ENCODE peak calls at places on chromosomes 6 and 20, in four cellular contexts. One of them, this sample, is unnamed. For H3K36me3, the result is how much of the 10 kb centered on the place peaks cover.

GRCh38 chr6:24522090-24522820 is 27.5 kb downstream of the ALDH5A1 start:
- DNase-seq in osteoblast: no peak
- DNase-seq in RWPE2: no peak
- DNase-seq in fibroblast of lung: no peak
- DNase-seq in this sample: no peak

GRCh38 chr6:101465871-101466270 is 72.4 kb downstream of the GRIK2 start:
- DNase-seq in fibroblast of lung: no peak
- DNase-seq in RWPE2: no peak
- DNase-seq in osteoblast: no peak
- DNase-seq in this sample: no peak

GRCh38 chr6:15077006-15077405 is 168.9 kb upstream of the JARID2 start:
- DNase-seq in RWPE2: no peak
- DNase-seq in fibroblast of lung: no peak
- DNase-seq in osteoblast: peak
- DNase-seq in this sample: no peak

GRCh38 chr6:85449818-85450577 is at the start of gene NT5E:
- DNase-seq in RWPE2: peak
- DNase-seq in fibroblast of lung: peak
- DNase-seq in osteoblast: peak
- DNase-seq in this sample: peak

GRCh38 chr6:122839477-122839876 is 50.4 kb downstream of the SMPDL3A start:
- DNase-seq in osteoblast: peak
- DNase-seq in fibroblast of lung: peak
- DNase-seq in RWPE2: no peak
- DNase-seq in this sample: peak

GRCh38 chr6:121620002-121620740 is 184.7 kb downstream of the GJA1 start:
- DNase-seq in osteoblast: no peak
- DNase-seq in fibroblast of lung: no peak
- DNase-seq in RWPE2: no peak
- DNase-seq in this sample: no peak

GRCh38 chr6:17869010-17869752 is 118.3 kb downstream of the KIF13A start:
- DNase-seq in RWPE2: no peak
- DNase-seq in fibroblast of lung: no peak
- DNase-seq in osteoblast: no peak
- DNase-seq in this sample: no peak

GRCh38 chr6:56573624-56574023 is 69.1 kb downstream of the DST start:
- DNase-seq in osteoblast: no peak
- DNase-seq in fibroblast of lung: peak
- DNase-seq in RWPE2: no peak
- DNase-seq in this sample: no peak

GRCh38 chr6:139881728-139882211 is 507.3 kb upstream of the CITED2 start:
- DNase-seq in fibroblast of lung: peak
- DNase-seq in RWPE2: no peak
- DNase-seq in osteoblast: no peak
- DNase-seq in this sample: no peak

GRCh38 chr6:47083586-47084047 is 41.5 kb upstream of the ADGRF1 start:
- DNase-seq in osteoblast: peak
- DNase-seq in fibroblast of lung: peak
- DNase-seq in RWPE2: no peak
- DNase-seq in this sample: no peak

GRCh38 chr6:92756912-92757311 is 662.4 kb downstream of the EPHA7 start:
- DNase-seq in RWPE2: no peak
- DNase-seq in osteoblast: no peak
- DNase-seq in fibroblast of lung: peak
- DNase-seq in this sample: no peak

GRCh38 chr6:17638212-17638611 is 38.1 kb downstream of the FAM8A1 start:
- DNase-seq in osteoblast: no peak
- DNase-seq in RWPE2: no peak
- DNase-seq in fibroblast of lung: peak
- DNase-seq in this sample: no peak

GRCh38 chr6:75711173-75711572 is 37.9 kb upstream of the MYO6 start:
- DNase-seq in osteoblast: no peak
- DNase-seq in RWPE2: no peak
- DNase-seq in fibroblast of lung: no peak
- DNase-seq in this sample: no peak

GRCh38 chr6:56749632-56750151 is 107.0 kb upstream of the DST start:
- DNase-seq in RWPE2: no peak
- DNase-seq in fibroblast of lung: peak
- DNase-seq in osteoblast: no peak
- DNase-seq in this sample: no peak

GRCh38 chr20:38073307-38074010 is 39.9 kb downstream of the RPRD1B start:
- DNase-seq in osteoblast: peak
- DNase-seq in RWPE2: no peak
- DNase-seq in fibroblast of lung: peak
- DNase-seq in this sample: no peak

GRCh38 chr20:36483919-36484808 is 57.2 kb upstream of the MYL9 start:
- DNase-seq in RWPE2: no peak
- DNase-seq in osteoblast: peak
- DNase-seq in fibroblast of lung: no peak
- DNase-seq in this sample: no peak

GRCh38 chr6:151025076-151025475 is 159.6 kb downstream of the MTHFD1L start:
- DNase-seq in RWPE2: no peak
- DNase-seq in fibroblast of lung: no peak
- DNase-seq in osteoblast: no peak
- DNase-seq in this sample: no peak

GRCh38 chr6:63923139-63923739 is 287.6 kb downstream of the PHF3 start:
- DNase-seq in osteoblast: peak
- DNase-seq in fibroblast of lung: peak
- DNase-seq in RWPE2: no peak
- DNase-seq in this sample: peak

GRCh38 chr20:45611054-45611453 is 18.5 kb upstream of the WFDC10A start:
- DNase-seq in fibroblast of lung: peak
- DNase-seq in RWPE2: peak
- DNase-seq in osteoblast: peak
- DNase-seq in this sample: no peak

GRCh38 chr6:48613221-48613949 is 502.4 kb upstream of the PTCHD4 start:
- DNase-seq in osteoblast: no peak
- DNase-seq in fibroblast of lung: peak
- DNase-seq in RWPE2: no peak
- DNase-seq in this sample: no peak

GRCh38 chr20:63337786-63338420 is 23.2 kb downstream of the CHRNA4 start:
- DNase-seq in RWPE2: no peak
- DNase-seq in osteoblast: peak
- DNase-seq in fibroblast of lung: no peak
- DNase-seq in this sample: no peak

DNA sequence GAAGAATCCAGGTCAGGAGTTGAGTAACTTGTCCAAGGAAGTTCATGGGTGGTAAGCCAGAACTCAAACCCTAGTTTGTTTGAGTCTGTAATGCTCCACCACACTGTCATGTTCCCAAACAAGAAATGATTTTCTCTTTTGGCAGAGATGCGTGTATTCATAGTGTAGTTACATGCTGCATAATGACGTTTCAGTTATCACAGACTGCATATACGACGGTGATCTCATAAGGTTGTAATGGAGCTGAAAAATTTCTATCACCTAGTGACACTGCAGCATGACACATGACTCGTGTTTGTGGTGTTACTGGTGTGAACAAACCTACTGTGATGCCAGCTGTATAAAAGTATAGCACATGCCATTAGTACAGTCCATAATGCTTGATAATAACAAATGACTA is 102.6 kb downstream of the TULP4 start:
- DNase-seq in RWPE2: no peak
- DNase-seq in fibroblast of lung: peak
- DNase-seq in osteoblast: peak
- DNase-seq in this sample: no peak
- H3K36me3 ChIP-seq in RWPE2: under half
- H3K36me3 ChIP-seq in fibroblast of lung: under half
- H3K36me3 ChIP-seq in osteoblast: under half
- H3K36me3 ChIP-seq in this sample: under half

DNA sequence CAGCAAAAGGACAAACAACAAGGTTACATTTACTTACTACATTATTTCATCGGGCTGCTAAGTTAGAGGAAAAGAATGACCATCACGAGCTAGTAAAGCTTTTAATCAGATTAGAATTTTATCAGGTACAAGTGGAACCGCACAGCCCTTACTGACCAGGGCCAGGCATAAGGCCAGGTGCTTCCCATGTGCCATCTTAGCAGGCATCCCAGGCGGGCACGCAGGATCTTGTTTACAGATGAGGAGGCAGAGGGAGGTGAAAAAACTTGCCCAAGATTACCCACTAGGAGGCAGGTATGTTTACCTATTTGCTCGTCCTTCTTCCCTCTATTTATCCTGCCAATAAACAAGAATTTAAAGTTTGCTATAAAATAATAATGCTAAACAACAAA is 10.7 kb downstream of the EZR start:
- DNase-seq in osteoblast: no peak
- DNase-seq in RWPE2: no peak
- DNase-seq in fibroblast of lung: no peak
- DNase-seq in this sample: no peak
- H3K36me3 ChIP-seq in osteoblast: under half
- H3K36me3 ChIP-seq in RWPE2: half or more
- H3K36me3 ChIP-seq in fibroblast of lung: under half
- H3K36me3 ChIP-seq in this sample: under half

GRCh38 chr20:24634855-24635254 is 165.4 kb downstream of the SYNDIG1 start:
- DNase-seq in fibroblast of lung: peak
- DNase-seq in RWPE2: no peak
- DNase-seq in osteoblast: peak
- DNase-seq in this sample: no peak
- H3K36me3 ChIP-seq in fibroblast of lung: under half
- H3K36me3 ChIP-seq in RWPE2: under half
- H3K36me3 ChIP-seq in osteoblast: under half
- H3K36me3 ChIP-seq in this sample: under half

GRCh38 chr6:5672581-5673011 is 334.1 kb downstream of the NRN1 start:
- DNase-seq in RWPE2: no peak
- DNase-seq in fibroblast of lung: peak
- DNase-seq in osteoblast: peak
- DNase-seq in this sample: no peak

GRCh38 chr6:5673016-5673415 is 333.7 kb downstream of the NRN1 start:
- DNase-seq in fibroblast of lung: no peak
- DNase-seq in osteoblast: no peak
- DNase-seq in RWPE2: no peak
- DNase-seq in this sample: no peak

GRCh38 chr6:5671604-5672559 is 334.8 kb downstream of the NRN1 start:
- DNase-seq in osteoblast: no peak
- DNase-seq in RWPE2: no peak
- DNase-seq in fibroblast of lung: no peak
- DNase-seq in this sample: no peak

GRCh38 chr6:5670381-5670780 is 336.3 kb downstream of the NRN1 start:
- DNase-seq in fibroblast of lung: no peak
- DNase-seq in osteoblast: peak
- DNase-seq in RWPE2: no peak
- DNase-seq in this sample: no peak

GRCh38 chr6:5671162-5671561 is 335.6 kb downstream of the NRN1 start:
- DNase-seq in RWPE2: no peak
- DNase-seq in osteoblast: peak
- DNase-seq in fibroblast of lung: peak
- DNase-seq in this sample: no peak
- H3K36me3 ChIP-seq in RWPE2: under half
- H3K36me3 ChIP-seq in osteoblast: under half
- H3K36me3 ChIP-seq in fibroblast of lung: under half
- H3K36me3 ChIP-seq in this sample: under half

GRCh38 chr20:20499469-20499868 is 131.6 kb downstream of the INSM1 start:
- DNase-seq in osteoblast: no peak
- DNase-seq in RWPE2: no peak
- DNase-seq in fibroblast of lung: no peak
- DNase-seq in this sample: no peak
- H3K36me3 ChIP-seq in osteoblast: under half
- H3K36me3 ChIP-seq in RWPE2: under half
- H3K36me3 ChIP-seq in fibroblast of lung: under half
- H3K36me3 ChIP-seq in this sample: under half